ENCODE peak calls at places on chromosomes 4 and X, in six cellular contexts. E is WTC11, T is HCT116, D is GM12878, B is HepG2, H is H1. G is an unnamed sample.

GRCh38 chr4:76293705-76294274 is 12.7 kb upstream of the STBD1 start:
- DNase-seq in E (no peak), T (no peak), D (no peak), B (no peak), H (no peak), G (no peak)

GRCh38 chr4:69731826-69732225 is 28.6 kb downstream of the SULT1B1 start:
- DNase-seq in E (no peak), T (no peak), D (no peak), B (no peak), H (no peak), G (no peak)

GRCh38 chrX:130626521-130626920 is 224.7 kb downstream of the RBMX2 start:
- DNase-seq in E (no peak), T (no peak), D (no peak), B (no peak), H (no peak), G (no peak)

GRCh38 chr4:85672116-85672515 is 197.2 kb downstream of the ARHGAP24 start:
- DNase-seq in E (no peak), T (no peak), D (no peak), B (no peak), H (no peak), G (no peak)

GRCh38 chr4:103754844-103755243 is 35.1 kb upstream of the TACR3 start:
- DNase-seq in E (no peak), T (no peak), D (no peak), B (peak), H (no peak), G (no peak)

GRCh38 chr4:3123201-3123671 is 48.8 kb downstream of the HTT start:
- DNase-seq in E (no peak), T (no peak), D (no peak), B (no peak), H (no peak), G (no peak)

GRCh38 chr4:128803783-128804182 is 5.7 kb upstream of the JADE1 start:
- DNase-seq in E (no peak), T (no peak), D (no peak), B (no peak), H (no peak), G (no peak)

GRCh38 chrX:24241822-24242648 is 71.8 kb downstream of the SUPT20HL2 start:
- DNase-seq in E (no peak), T (no peak), D (no peak), B (peak), H (no peak), G (peak)

GRCh38 chr4:140807491-140808257 is 51.5 kb upstream of the TBC1D9 start:
- DNase-seq in E (no peak), T (no peak), D (peak), B (no peak), H (no peak), G (no peak)

GRCh38 chr4:78517050-78517652 is 34.4 kb upstream of the ANXA3 start:
- DNase-seq in E (no peak), T (no peak), D (no peak), B (peak), H (no peak), G (peak)

GRCh38 chr4:47031713-47032404 is 492 bp downstream of the GABRB1 start:
- DNase-seq in E (no peak), T (no peak), D (no peak), B (no peak), H (no peak), G (no peak)

GRCh38 chr4:6227412-6228157 is 27.2 kb upstream of the JAKMIP1 start:
- DNase-seq in E (no peak), T (no peak), D (no peak), B (no peak), H (peak), G (no peak)

GRCh38 chr4:48180234-48180633 is 46.2 kb upstream of the TXK start:
- DNase-seq in E (no peak), T (no peak), D (no peak), B (no peak), H (no peak), G (no peak)

GRCh38 chrX:23803931-23804381 is 21.0 kb downstream of the SAT1 start:
- DNase-seq in E (no peak), T (no peak), D (no peak), B (peak), H (no peak), G (no peak)

GRCh38 chr4:1105662-1106061 is 7.7 kb downstream of the RNF212 start:
- DNase-seq in E (no peak), T (no peak), D (no peak), B (no peak), H (no peak), G (no peak)

GRCh38 chr4:186765138-186765537 is 41.5 kb upstream of the FAT1 start:
- DNase-seq in E (peak), T (peak), D (no peak), B (peak), H (peak), G (peak)

GRCh38 chr4:153748378-153748777 is 11.4 kb downstream of the RNF175 start:
- DNase-seq in E (no peak), T (no peak), D (no peak), B (no peak), H (no peak), G (no peak)

GRCh38 chr4:147339116-147339515 is 141.8 kb upstream of the EDNRA start:
- DNase-seq in E (no peak), T (no peak), D (no peak), B (no peak), H (no peak), G (no peak)

GRCh38 chr4:58776627-58777026 is 1666.4 kb upstream of the IGFBP7 start:
- DNase-seq in E (no peak), T (no peak), D (no peak), B (no peak), H (no peak), G (no peak)

GRCh38 chr4:119300072-119300387 is 21.9 kb downstream of the FABP2 start:
- DNase-seq in E (peak), T (no peak), D (peak), B (no peak), H (no peak), G (peak)

GRCh38 chr4:151730003-151730559 is 30.7 kb downstream of the GATB start:
- DNase-seq in E (peak), T (peak), D (no peak), B (no peak), H (no peak), G (peak)

GRCh38 chrX:49876750-49877149 is 2.5 kb upstream of the USP27X start:
- DNase-seq in E (no peak), T (peak), D (no peak), B (peak), H (no peak), G (peak)

GRCh38 chr4:152220201-152220666 is 315.7 kb downstream of the FBXW7 start:
- DNase-seq in E (no peak), T (no peak), D (no peak), B (no peak), H (no peak), G (no peak)

GRCh38 chr4:24473309-24473721 is 111.0 kb downstream of the DHX15 start:
- DNase-seq in E (no peak), T (no peak), D (no peak), B (no peak), H (peak), G (no peak)

GRCh38 chrX:137353404-137353803 is 212.5 kb upstream of the ZIC3 start:
- DNase-seq in E (no peak), T (no peak), D (no peak), B (no peak), H (no peak), G (no peak)

GRCh38 chr4:186819357-186820086 is 95.9 kb upstream of the FAT1 start:
- DNase-seq in E (no peak), T (no peak), D (no peak), B (no peak), H (no peak), G (no peak)

GRCh38 chr4:16329132-16329796 is 103.0 kb upstream of the TAPT1 start:
- DNase-seq in E (no peak), T (no peak), D (no peak), B (no peak), H (no peak), G (no peak)

GRCh38 chr4:76984127-76984526 is 34.6 kb downstream of the SEPTIN11 start:
- DNase-seq in E (no peak), T (no peak), D (peak), B (peak), H (no peak), G (peak)

GRCh38 chr4:135267148-135267878 is 1065.7 kb upstream of the PABPC4L start:
- DNase-seq in E (no peak), T (no peak), D (no peak), B (no peak), H (no peak), G (no peak)

GRCh38 chrX:40099046-40099968 is 1.5 kb upstream of the BCOR start:
- DNase-seq in E (peak), T (no peak), D (peak), B (no peak), H (peak), G (peak)

GRCh38 chr4:120554086-120554485 is 368.4 kb downstream of the PRDM5 start:
- DNase-seq in E (no peak), T (peak), D (no peak), B (no peak), H (no peak), G (no peak)

GRCh38 chr4:168623011-168623410 is 126.2 kb downstream of the PALLD start:
- DNase-seq in E (no peak), T (no peak), D (no peak), B (no peak), H (no peak), G (no peak)
- TF ChIP-seq ATF3 in E (no peak), T (no peak), D (no peak), B (no peak), H (no peak), G (no peak)

DNA sequence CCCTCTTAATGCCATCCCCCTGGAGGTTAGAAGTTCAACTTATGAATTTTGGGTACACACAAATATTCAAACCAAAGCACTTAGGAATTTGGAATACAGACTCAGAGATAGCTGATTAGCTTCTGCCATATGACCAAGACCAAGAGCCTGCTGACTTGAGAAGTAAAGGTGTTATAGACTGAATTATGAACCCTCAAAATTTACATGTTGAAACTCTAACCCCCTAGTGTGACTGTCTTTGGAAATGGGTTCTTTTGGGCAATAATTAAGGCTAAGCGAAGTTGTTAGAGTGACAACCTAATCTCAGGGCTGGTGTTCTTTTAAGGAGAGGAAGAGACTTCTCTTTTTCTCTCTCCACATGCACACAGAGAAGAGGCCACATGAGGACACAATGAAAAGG is 151.2 kb downstream of the COX18 start:
- DNase-seq in E (no peak), T (no peak), D (no peak), B (no peak), H (no peak), G (no peak)
- TF ChIP-seq MAX in E (no peak), T (no peak), D (no peak), B (no peak), H (no peak), G (no peak)

DNA sequence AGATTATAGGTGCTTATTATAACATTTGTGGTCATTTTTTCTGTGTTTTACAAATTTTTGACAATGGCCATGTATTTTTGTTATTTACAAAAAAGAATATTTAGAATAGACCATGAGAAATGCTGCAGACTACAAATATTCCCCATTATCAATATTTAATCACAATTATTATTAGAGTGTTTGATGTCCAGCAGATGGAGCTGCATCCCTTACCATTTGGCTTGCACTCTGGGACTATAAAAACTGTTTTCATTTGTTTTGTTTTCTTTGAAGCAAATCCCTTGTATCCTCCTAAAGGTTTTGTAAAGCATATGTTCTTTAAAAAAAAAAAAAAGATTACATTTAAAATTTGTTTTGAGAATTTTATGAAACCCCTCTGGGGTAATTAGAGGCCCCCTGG is 85.6 kb upstream of the CXorf66 start:
- DNase-seq in E (no peak), T (no peak), D (no peak), B (no peak), H (no peak), G (no peak)
- TF ChIP-seq ATF3 in E (no peak), T (no peak), D (no peak), B (no peak), H (no peak), G (no peak)

DNA sequence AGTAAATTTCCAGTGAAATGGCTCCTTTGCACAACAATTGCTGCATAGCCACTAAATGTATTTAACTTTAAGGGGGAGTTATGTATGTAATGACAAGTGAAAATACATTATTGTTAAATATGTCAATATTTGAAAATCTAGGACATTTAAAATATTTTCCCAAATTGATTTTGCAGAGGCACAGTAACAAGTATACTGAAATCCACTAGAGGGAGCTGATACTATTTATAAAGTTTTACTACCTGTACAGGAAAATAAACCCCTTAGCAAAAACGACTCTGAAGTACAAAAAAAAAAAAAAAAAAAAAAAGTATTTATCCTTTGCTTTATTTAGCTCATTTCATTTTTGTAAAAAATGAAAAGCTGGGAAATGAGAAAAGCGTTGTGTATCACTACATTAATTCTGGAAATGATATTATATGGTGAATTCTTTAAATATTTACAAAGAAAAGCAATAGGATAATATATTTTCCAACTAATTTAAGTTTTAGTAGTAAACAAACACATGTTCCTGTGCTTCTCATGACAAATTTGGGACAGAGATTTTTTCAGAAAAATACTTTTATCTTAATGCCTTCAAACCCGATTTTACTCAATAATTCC is 727.7 kb downstream of the DMD start:
- DNase-seq in E (no peak), T (no peak), D (no peak), B (no peak), H (no peak), G (no peak)
- TF ChIP-seq MAX in E (no peak), T (no peak), D (no peak), B (no peak), H (no peak), G (no peak)

GRCh38 chr4:40763228-40763716 is 13.5 kb downstream of the NSUN7 start:
- DNase-seq in E (no peak), T (peak), D (peak), B (no peak), H (no peak), G (no peak)
- TF ChIP-seq ATF3 in E (no peak), T (no peak), D (no peak), B (no peak), H (no peak), G (peak)

GRCh38 chr4:142817442-142817841 is 28.7 kb downstream of the INPP4B start:
- DNase-seq in E (no peak), T (peak), D (no peak), B (no peak), H (no peak), G (no peak)

GRCh38 chr4:142813388-142813787 is 32.7 kb downstream of the INPP4B start:
- DNase-seq in E (no peak), T (no peak), D (no peak), B (no peak), H (no peak), G (no peak)

GRCh38 chr4:142818476-142818875 is 27.6 kb downstream of the INPP4B start:
- DNase-seq in E (no peak), T (peak), D (no peak), B (no peak), H (no peak), G (no peak)

GRCh38 chr4:142815834-142816233 is 30.3 kb downstream of the INPP4B start:
- DNase-seq in E (no peak), T (peak), D (no peak), B (no peak), H (no peak), G (no peak)

GRCh38 chr4:142818009-142818408 is 28.1 kb downstream of the INPP4B start:
- DNase-seq in E (no peak), T (peak), D (no peak), B (no peak), H (no peak), G (no peak)
- TF ChIP-seq MAX in E (no peak), T (no peak), D (no peak), B (no peak), H (no peak), G (no peak)

G was measured in K562.